ENCODE peak calls at places on chromosomes 3 and 15, in eight cellular contexts. P is HepG2, H is HCT116, G is A549, X is Panc1, J is SK-N-SH, W is GM12878, S is K562. E is an unnamed sample. For H3K4me1, the result is how much of the 10 kb centered on the place peaks cover.

GRCh38 chr15:67794832-67795574 is 30.3 kb upstream of the SKOR1 start:
- DNase-seq in G (no peak), S (no peak), P (no peak), W (no peak), X (no peak), H (no peak), J (no peak), E (no peak)

GRCh38 chr3:34780973-34781372 is 858.4 kb upstream of the ARPP21 start:
- DNase-seq in P (no peak), J (no peak), W (no peak), G (no peak), S (no peak), H (no peak), X (no peak), E (peak)

GRCh38 chr15:69000725-69001503 is 13.6 kb upstream of the NOX5 start:
- DNase-seq in J (no peak), G (no peak), H (no peak), W (no peak), S (no peak), X (no peak), P (no peak), E (no peak)

GRCh38 chr15:39030291-39031070 is 465.9 kb upstream of the RASGRP1 start:
- DNase-seq in S (no peak), H (no peak), J (no peak), W (no peak), X (no peak), G (no peak), P (no peak), E (no peak)

GRCh38 chr15:75206006-75206405 is 4.3 kb downstream of the C15orf39 start:
- DNase-seq in S (no peak), H (no peak), G (no peak), X (no peak), P (no peak), J (no peak), W (no peak), E (no peak)

GRCh38 chr3:128872282-128872681 is 7.1 kb upstream of the ACAD9 start:
- DNase-seq in W (no peak), H (no peak), J (no peak), X (no peak), S (no peak), G (no peak), P (no peak), E (no peak)

GRCh38 chr15:70306582-70306981 is 208.9 kb upstream of the TLE3 start:
- DNase-seq in J (no peak), S (no peak), G (no peak), H (no peak), W (no peak), P (no peak), X (no peak), E (no peak)

GRCh38 chr3:161163297-161163696 is 57.8 kb upstream of the NMD3 start:
- DNase-seq in H (peak), G (peak), W (no peak), S (no peak), J (no peak), P (peak), X (peak), E (peak)

GRCh38 chr3:143084856-143085731 is 34.5 kb upstream of the CHST2 start:
- DNase-seq in J (no peak), W (peak), G (peak), H (no peak), P (no peak), X (no peak), S (peak), E (no peak)

GRCh38 chr3:101859882-101860281 is 10.6 kb downstream of the NFKBIZ start:
- DNase-seq in H (no peak), W (no peak), P (no peak), X (no peak), G (no peak), J (no peak), S (no peak), E (no peak)

GRCh38 chr15:41495736-41496599 is 2.3 kb downstream of the ITPKA start:
- DNase-seq in J (peak), S (peak), P (peak), X (no peak), W (no peak), H (no peak), G (no peak), E (peak)

GRCh38 chr15:98888839-98889479 is 118.6 kb downstream of the PGPEP1L start:
- DNase-seq in H (no peak), S (no peak), G (peak), W (no peak), X (no peak), P (no peak), J (no peak), E (no peak)

GRCh38 chr3:132615911-132616310 is 18.8 kb downstream of the ACKR4 start:
- DNase-seq in W (no peak), H (no peak), J (no peak), G (no peak), P (no peak), X (no peak), S (no peak), E (no peak)

GRCh38 chr3:72924055-72924454 is 36.2 kb downstream of the GXYLT2 start:
- DNase-seq in X (no peak), H (no peak), P (no peak), J (no peak), G (peak), W (no peak), S (no peak), E (peak)

GRCh38 chr15:99340347-99340746 is 89.1 kb downstream of the LRRC28 start:
- DNase-seq in H (no peak), S (no peak), P (peak), J (no peak), G (no peak), W (no peak), X (no peak), E (no peak)

GRCh38 chr3:96319176-96319575 is 495.2 kb upstream of the EPHA6 start:
- DNase-seq in P (no peak), H (no peak), J (no peak), G (no peak), X (no peak), S (no peak), W (no peak), E (no peak)

GRCh38 chr15:77901921-77902750 is 175.4 kb downstream of the TBC1D2B start:
- DNase-seq in X (no peak), S (peak), J (peak), H (no peak), P (no peak), G (peak), W (no peak), E (peak)

GRCh38 chr3:55750525-55750924 is 263.4 kb upstream of the WNT5A start:
- DNase-seq in W (no peak), X (no peak), H (no peak), P (no peak), S (no peak), J (no peak), G (peak), E (no peak)

GRCh38 chr3:182180646-182181385 is 469.1 kb downstream of the SOX2 start:
- DNase-seq in G (no peak), S (no peak), X (no peak), J (peak), H (no peak), P (peak), W (no peak), E (no peak)

GRCh38 chr3:182185341-182185740 is 473.6 kb downstream of the SOX2 start:
- DNase-seq in H (no peak), S (no peak), W (no peak), J (no peak), P (no peak), G (no peak), X (no peak), E (no peak)

GRCh38 chr3:182183716-182184430 is 472.1 kb downstream of the SOX2 start:
- DNase-seq in X (no peak), W (no peak), G (no peak), S (no peak), H (no peak), J (no peak), P (no peak), E (no peak)

GRCh38 chr3:182179631-182180030 is 467.9 kb downstream of the SOX2 start:
- DNase-seq in X (no peak), W (no peak), S (no peak), J (no peak), H (no peak), P (no peak), G (no peak), E (no peak)

GRCh38 chr3:182182531-182182968 is 470.8 kb downstream of the SOX2 start:
- DNase-seq in J (no peak), S (no peak), G (no peak), X (no peak), P (peak), W (peak), H (peak), E (no peak)
- H3K4me1 ChIP-seq in J (under half), S (under half), G (under half), X (under half), P (under half), W (under half), H (under half), E (half or more)

GRCh38 chr3:10709110-10709781 is 106.8 kb upstream of the SLC6A11 start:
- DNase-seq in W (no peak), G (peak), X (no peak), J (peak), P (no peak), H (no peak), S (no peak), E (no peak)
- TF ChIP-seq REST in W (no peak), G (no peak), X (no peak), J (no peak), P (no peak), H (no peak), S (no peak), E (no peak)

GRCh38 chr3:180070925-180071324 is 34.2 kb upstream of the PEX5L start:
- DNase-seq in J (no peak), S (no peak), H (no peak), G (no peak), X (no peak), W (no peak), P (no peak), E (no peak)
- H3K4me1 ChIP-seq in J (under half), S (under half), H (under half), G (under half), X (under half), W (under half), P (under half), E (under half)

GRCh38 chr3:41143421-41144031 is 55.8 kb upstream of the CTNNB1 start:
- DNase-seq in J (no peak), H (no peak), P (no peak), X (no peak), S (no peak), W (no peak), G (no peak), E (no peak)

GRCh38 chr3:41144631-41145030 is 54.7 kb upstream of the CTNNB1 start:
- DNase-seq in X (no peak), G (no peak), H (no peak), P (no peak), S (no peak), J (no peak), W (no peak), E (no peak)

GRCh38 chr3:41140242-41140641 is 59.1 kb upstream of the CTNNB1 start:
- DNase-seq in P (no peak), X (no peak), J (no peak), W (no peak), G (no peak), H (no peak), S (no peak), E (peak)

GRCh38 chr3:41138601-41139000 is 60.7 kb upstream of the CTNNB1 start:
- DNase-seq in X (no peak), J (no peak), G (no peak), P (no peak), H (no peak), S (no peak), W (no peak), E (no peak)

GRCh38 chr3:41141431-41142164 is 57.7 kb upstream of the CTNNB1 start:
- DNase-seq in P (no peak), X (no peak), H (no peak), G (no peak), J (no peak), W (no peak), S (no peak), E (peak)
- TF ChIP-seq REST in P (no peak), X (no peak), H (no peak), G (no peak), J (no peak), W (no peak), S (no peak), E (no peak)

E was measured in GM23338.